ENCODE peak calls at places on chromosomes 6 and 20, in six cellular contexts. E is MM.1S, D is IMR-90, U is right lobe of liver, W is lower leg skin, G is H7. R is an unnamed sample.

GRCh38 chr6:158897236-158897635 is 78.1 kb upstream of the EZR start:
- DNase-seq in D (no peak), E (no peak), U (no peak), G (no peak), W (no peak), R (peak)

GRCh38 chr6:133341607-133342158 is 100.5 kb downstream of the EYA4 start:
- DNase-seq in W (no peak), U (no peak), G (no peak), E (no peak), D (peak), R (no peak)

GRCh38 chr20:41170386-41171105 is 33.2 kb downstream of the PLCG1 start:
- DNase-seq in W (peak), E (no peak), G (no peak), U (no peak), D (no peak), R (no peak)

GRCh38 chr6:33822575-33823395 is 19.0 kb upstream of the MLN start:
- DNase-seq in G (peak), W (no peak), U (no peak), D (no peak), E (no peak), R (no peak)

GRCh38 chr20:13788167-13788834 is 3.5 kb downstream of the NDUFAF5 start:
- DNase-seq in E (peak), W (no peak), D (peak), G (peak), U (peak), R (peak)

GRCh38 chr6:42436825-42437224 is 14.9 kb downstream of the TRERF1 start:
- DNase-seq in U (no peak), D (peak), G (no peak), E (no peak), W (no peak), R (no peak)

GRCh38 chr20:64161595-64162238 is 2.5 kb upstream of the MYT1 start:
- DNase-seq in D (peak), W (no peak), G (peak), U (peak), E (no peak), R (peak)

GRCh38 chr20:56483970-56484369 is 15.5 kb downstream of the RTF2 start:
- DNase-seq in D (no peak), U (no peak), G (no peak), W (no peak), E (no peak), R (no peak)

GRCh38 chr6:26295691-26296555 is 69.1 kb upstream of the BTN3A2 start:
- DNase-seq in U (no peak), G (no peak), D (peak), E (no peak), W (no peak), R (peak)

GRCh38 chr6:134482585-134483346 is 164.9 kb upstream of the SGK1 start:
- DNase-seq in E (no peak), U (peak), W (no peak), G (no peak), D (no peak), R (no peak)

GRCh38 chr20:44888226-44889103 is 3.0 kb downstream of the YWHAB start:
- DNase-seq in G (no peak), U (no peak), D (no peak), W (no peak), E (no peak), R (peak)

GRCh38 chr20:46408281-46408731 is 1.9 kb upstream of the ELMO2 start:
- DNase-seq in G (no peak), E (no peak), D (no peak), U (no peak), W (no peak), R (peak)

GRCh38 chr6:18390476-18390875 is 3.3 kb downstream of the RNF144B start:
- DNase-seq in D (no peak), E (peak), W (no peak), U (no peak), G (no peak), R (peak)

GRCh38 chr6:63573899-63574553 is 1.7 kb downstream of the LOC128125822 start:
- DNase-seq in G (peak), E (peak), U (no peak), W (no peak), D (peak), R (peak)

GRCh38 chr6:5671604-5672559 is 334.8 kb downstream of the NRN1 start:
- DNase-seq in U (no peak), G (no peak), W (no peak), D (no peak), E (no peak), R (no peak)

GRCh38 chr6:126605089-126605488 is 265.2 kb downstream of the CENPW start:
- DNase-seq in D (no peak), G (no peak), W (no peak), E (no peak), U (no peak), R (no peak)

GRCh38 chr6:39296745-39297640 is 17.2 kb downstream of the KCNK17 start:
- DNase-seq in W (no peak), D (peak), G (peak), E (no peak), U (no peak), R (no peak)

GRCh38 chr6:10719386-10720228 is 3.3 kb upstream of the TMEM14C start:
- DNase-seq in U (peak), E (peak), G (no peak), D (no peak), W (no peak), R (no peak)

GRCh38 chr6:82989891-82990290 is 75.8 kb downstream of the UBE3D start:
- DNase-seq in D (no peak), W (no peak), U (no peak), E (no peak), G (no peak), R (no peak)

GRCh38 chr20:36848078-36848660 is 27.8 kb upstream of the TLDC2 start:
- DNase-seq in E (no peak), U (no peak), D (peak), W (no peak), G (no peak), R (no peak)

DNA sequence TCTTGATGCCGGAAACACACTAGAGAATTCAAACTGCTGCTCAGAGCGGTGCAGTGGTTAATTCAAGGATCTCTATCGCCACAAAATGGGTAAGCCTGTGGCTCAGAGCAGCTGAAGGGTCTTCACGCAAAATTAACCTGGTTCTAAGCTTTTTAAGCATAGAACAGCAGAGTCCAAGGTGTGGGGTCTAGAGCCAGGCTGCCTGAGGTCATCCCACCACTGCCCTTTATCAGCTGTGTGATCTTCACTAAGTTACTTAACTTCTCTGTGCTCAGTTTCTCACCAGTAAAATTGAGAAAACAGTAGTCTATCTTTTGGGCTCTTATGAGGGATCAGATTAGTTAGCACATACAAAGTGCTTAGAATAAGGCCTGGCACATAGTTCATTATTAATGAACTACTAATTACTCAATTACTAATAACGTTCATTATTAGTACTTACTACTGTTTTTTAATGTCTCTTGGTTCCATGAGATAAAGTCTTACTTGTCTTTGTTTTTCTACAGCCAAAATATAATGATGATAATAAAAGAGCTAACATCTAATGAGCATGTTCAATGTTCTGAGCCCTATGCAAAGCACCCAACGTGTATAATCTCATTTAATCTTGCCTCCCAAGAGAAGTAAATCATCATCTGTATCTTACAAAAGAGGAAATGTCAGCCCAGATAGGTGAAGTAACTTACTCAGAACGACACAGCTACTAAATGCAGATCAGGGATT is 92.9 kb downstream of the NFATC2 start:
- DNase-seq in G (no peak), W (no peak), U (no peak), D (no peak), E (no peak), R (no peak)
- H3K4me3 ChIP-seq in G (no peak), W (no peak), U (no peak), D (no peak), E (no peak), R (no peak)

GRCh38 chr20:4161447-4162251 is 146.3 kb upstream of the RNF24 start:
- DNase-seq in G (peak), U (no peak), D (no peak), E (peak), W (no peak), R (peak)

GRCh38 chr20:4157516-4157915 is 142.2 kb upstream of the RNF24 start:
- DNase-seq in G (no peak), D (no peak), U (no peak), E (no peak), W (no peak), R (no peak)

GRCh38 chr20:4158466-4159050 is 143.2 kb upstream of the RNF24 start:
- DNase-seq in G (no peak), W (no peak), E (no peak), D (no peak), U (no peak), R (no peak)

GRCh38 chr20:4160761-4161305 is 145.5 kb upstream of the RNF24 start:
- DNase-seq in U (peak), G (peak), E (peak), W (no peak), D (peak), R (no peak)

GRCh38 chr20:4159765-4160490 is 144.6 kb upstream of the RNF24 start:
- DNase-seq in E (no peak), U (no peak), W (no peak), D (no peak), G (no peak), R (no peak)
- H3K4me3 ChIP-seq in E (no peak), U (no peak), W (no peak), D (no peak), G (no peak), R (no peak)

DNA sequence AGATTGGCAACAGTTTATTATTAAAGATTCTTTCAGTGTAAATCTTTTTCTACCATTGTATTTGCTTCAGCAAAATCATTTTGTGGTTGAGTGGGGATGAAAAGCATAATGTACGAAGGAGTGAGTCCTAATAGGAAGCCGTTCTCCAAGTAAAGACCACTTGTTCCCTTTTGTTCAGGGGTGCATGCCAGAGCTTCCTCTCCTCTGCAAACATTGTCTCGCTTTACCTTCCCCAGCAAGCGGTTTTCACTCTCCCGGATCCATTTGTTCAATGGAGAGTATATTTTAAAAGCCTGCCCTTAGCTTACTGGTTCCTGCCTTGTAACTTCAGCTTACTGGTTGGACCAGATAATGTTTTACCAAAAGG is 67.8 kb upstream of the XRN2 start:
- DNase-seq in G (peak), W (no peak), E (no peak), U (no peak), D (no peak), R (no peak)
- H3K4me3 ChIP-seq in G (no peak), W (no peak), E (no peak), U (no peak), D (no peak), R (no peak)

GRCh38 chr20:25035924-25036323 is 22.0 kb downstream of the ACSS1 start:
- DNase-seq in W (no peak), G (no peak), D (no peak), U (no peak), E (peak), R (no peak)
- H3K4me3 ChIP-seq in W (no peak), G (no peak), D (no peak), U (no peak), E (peak), R (no peak)

DNA sequence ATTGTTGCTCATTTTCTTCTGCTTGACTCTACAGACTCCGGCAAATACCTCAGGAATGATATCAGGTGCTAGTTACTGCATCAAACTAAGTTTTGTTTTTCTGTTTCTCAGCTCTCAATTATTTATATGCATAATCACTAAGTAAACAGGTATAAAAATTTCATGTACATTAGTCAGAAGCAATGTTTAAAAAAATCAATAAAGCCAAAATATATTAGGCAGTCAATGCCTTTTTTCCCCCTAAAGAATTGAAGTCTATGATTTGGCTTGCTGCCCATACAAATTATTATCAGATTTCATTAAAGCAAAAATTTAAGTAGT is 20.6 kb upstream of the MRS2 start:
- DNase-seq in E (no peak), W (no peak), U (no peak), G (no peak), D (no peak), R (no peak)
- H3K4me3 ChIP-seq in E (no peak), W (no peak), U (no peak), G (no peak), D (no peak), R (no peak)

GRCh38 chr6:169710009-169710408 is 8.1 kb downstream of the C6orf120 start:
- DNase-seq in E (no peak), D (no peak), G (no peak), W (no peak), U (no peak), R (no peak)
- H3K4me3 ChIP-seq in E (no peak), D (no peak), G (no peak), W (no peak), U (no peak), R (no peak)

DNA sequence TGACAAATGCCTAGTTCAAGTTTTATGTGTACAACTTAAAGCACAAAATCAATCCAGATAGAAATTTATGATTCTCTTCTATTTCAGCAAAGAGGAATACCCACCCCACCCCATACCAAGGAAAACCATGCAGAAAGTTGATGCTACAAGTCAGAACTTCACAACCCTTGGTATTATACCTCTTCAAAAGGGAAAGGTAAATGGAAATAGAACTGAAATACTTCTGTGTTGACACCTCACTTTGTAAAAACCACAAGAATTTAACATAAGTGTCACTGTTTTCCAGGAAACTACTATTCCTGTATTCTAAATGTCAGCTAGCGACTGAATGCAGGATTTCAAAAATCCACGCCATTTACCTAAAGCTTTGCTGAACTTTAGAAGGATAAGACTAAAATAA is 3.7 kb downstream of the CPNE1 start:
- DNase-seq in W (no peak), D (no peak), E (peak), G (no peak), U (no peak), R (peak)
- H3K4me3 ChIP-seq in W (no peak), D (no peak), E (no peak), G (no peak), U (no peak), R (no peak)